ENCODE peak calls at places on chromosomes 2 and 18, in five cellular contexts. One of them, this sample, is unnamed.

GRCh38 chr2:55019547-55020258 is 30.5 kb downstream of the RTN4 start:
- DNase-seq in WERI-Rb-1: no peak
- DNase-seq in progenitor cell of endocrine pancreas: no peak
- DNase-seq in fibroblast of mammary gland: no peak
- DNase-seq in tibial artery: no peak
- DNase-seq in this sample: no peak

GRCh38 chr2:193608451-193608850 is 1413.7 kb upstream of the TMEFF2 start:
- DNase-seq in WERI-Rb-1: no peak
- DNase-seq in progenitor cell of endocrine pancreas: no peak
- DNase-seq in fibroblast of mammary gland: no peak
- DNase-seq in tibial artery: no peak
- DNase-seq in this sample: no peak

GRCh38 chr2:30294147-30294546 is 62.8 kb downstream of the LBH start:
- DNase-seq in WERI-Rb-1: no peak
- DNase-seq in progenitor cell of endocrine pancreas: no peak
- DNase-seq in fibroblast of mammary gland: no peak
- DNase-seq in tibial artery: no peak
- DNase-seq in this sample: no peak

GRCh38 chr2:46241344-46241743 is 55.9 kb upstream of the EPAS1 start:
- DNase-seq in WERI-Rb-1: no peak
- DNase-seq in progenitor cell of endocrine pancreas: no peak
- DNase-seq in fibroblast of mammary gland: peak
- DNase-seq in tibial artery: no peak
- DNase-seq in this sample: no peak

GRCh38 chr2:88100489-88100858 is 27.4 kb downstream of the FABP1 start:
- DNase-seq in WERI-Rb-1: no peak
- DNase-seq in progenitor cell of endocrine pancreas: no peak
- DNase-seq in fibroblast of mammary gland: no peak
- DNase-seq in tibial artery: no peak
- DNase-seq in this sample: no peak

GRCh38 chr18:75464356-75464755 is 36.9 kb upstream of the SMIM21 start:
- DNase-seq in WERI-Rb-1: no peak
- DNase-seq in progenitor cell of endocrine pancreas: no peak
- DNase-seq in fibroblast of mammary gland: no peak
- DNase-seq in tibial artery: no peak
- DNase-seq in this sample: no peak

GRCh38 chr2:21468609-21469008 is 344.8 kb downstream of the TDRD15 start:
- DNase-seq in WERI-Rb-1: no peak
- DNase-seq in progenitor cell of endocrine pancreas: no peak
- DNase-seq in fibroblast of mammary gland: no peak
- DNase-seq in tibial artery: no peak
- DNase-seq in this sample: no peak

GRCh38 chr2:128608911-128609880 is 290.5 kb upstream of the HS6ST1 start:
- DNase-seq in WERI-Rb-1: no peak
- DNase-seq in progenitor cell of endocrine pancreas: no peak
- DNase-seq in fibroblast of mammary gland: no peak
- DNase-seq in tibial artery: no peak
- DNase-seq in this sample: no peak

GRCh38 chr2:223835701-223836532 is 1.5 kb downstream of the AP1S3 start:
- DNase-seq in WERI-Rb-1: no peak
- DNase-seq in progenitor cell of endocrine pancreas: no peak
- DNase-seq in fibroblast of mammary gland: no peak
- DNase-seq in tibial artery: no peak
- DNase-seq in this sample: no peak

GRCh38 chr2:284896-285492 is 2.9 kb downstream of the ALKAL2 start:
- DNase-seq in WERI-Rb-1: no peak
- DNase-seq in progenitor cell of endocrine pancreas: no peak
- DNase-seq in fibroblast of mammary gland: no peak
- DNase-seq in tibial artery: no peak
- DNase-seq in this sample: no peak

GRCh38 chr18:14104906-14105748 is 27.1 kb downstream of the ZNF519 start:
- DNase-seq in WERI-Rb-1: no peak
- DNase-seq in progenitor cell of endocrine pancreas: no peak
- DNase-seq in fibroblast of mammary gland: no peak
- DNase-seq in tibial artery: no peak
- DNase-seq in this sample: no peak

GRCh38 chr2:143087033-143087432 is 42.2 kb upstream of the ARHGAP15 start:
- DNase-seq in WERI-Rb-1: no peak
- DNase-seq in progenitor cell of endocrine pancreas: no peak
- DNase-seq in fibroblast of mammary gland: peak
- DNase-seq in tibial artery: no peak
- DNase-seq in this sample: no peak

GRCh38 chr2:9230051-9230802 is 23.6 kb downstream of the ASAP2 start:
- DNase-seq in WERI-Rb-1: no peak
- DNase-seq in progenitor cell of endocrine pancreas: no peak
- DNase-seq in fibroblast of mammary gland: peak
- DNase-seq in tibial artery: no peak
- DNase-seq in this sample: no peak

GRCh38 chr2:128535928-128536327 is 217.3 kb upstream of the HS6ST1 start:
- DNase-seq in WERI-Rb-1: no peak
- DNase-seq in progenitor cell of endocrine pancreas: no peak
- DNase-seq in fibroblast of mammary gland: peak
- DNase-seq in tibial artery: no peak
- DNase-seq in this sample: no peak

GRCh38 chr18:37254256-37254880 is 311.2 kb downstream of the CELF4 start:
- DNase-seq in WERI-Rb-1: no peak
- DNase-seq in progenitor cell of endocrine pancreas: no peak
- DNase-seq in fibroblast of mammary gland: no peak
- DNase-seq in tibial artery: no peak
- DNase-seq in this sample: no peak

GRCh38 chr2:239826786-239827510 is 198.2 kb downstream of the NDUFA10 start:
- DNase-seq in WERI-Rb-1: no peak
- DNase-seq in progenitor cell of endocrine pancreas: peak
- DNase-seq in fibroblast of mammary gland: no peak
- DNase-seq in tibial artery: no peak
- DNase-seq in this sample: no peak

GRCh38 chr2:30472326-30472725 is 25.3 kb downstream of the LCLAT1 start:
- DNase-seq in WERI-Rb-1: no peak
- DNase-seq in progenitor cell of endocrine pancreas: no peak
- DNase-seq in fibroblast of mammary gland: no peak
- DNase-seq in tibial artery: no peak
- DNase-seq in this sample: no peak

GRCh38 chr2:76197842-76198448 is 487.2 kb upstream of the GCFC2 start:
- DNase-seq in WERI-Rb-1: peak
- DNase-seq in progenitor cell of endocrine pancreas: peak
- DNase-seq in fibroblast of mammary gland: peak
- DNase-seq in tibial artery: peak
- DNase-seq in this sample: peak

GRCh38 chr2:216792222-216793001 is 67.5 kb downstream of the TNP1 start:
- DNase-seq in WERI-Rb-1: peak
- DNase-seq in progenitor cell of endocrine pancreas: no peak
- DNase-seq in fibroblast of mammary gland: peak
- DNase-seq in tibial artery: peak
- DNase-seq in this sample: no peak

GRCh38 chr18:13726972-13727331 is 479 bp downstream of the RNMT start:
- DNase-seq in WERI-Rb-1: peak
- DNase-seq in progenitor cell of endocrine pancreas: peak
- DNase-seq in fibroblast of mammary gland: peak
- DNase-seq in tibial artery: peak
- DNase-seq in this sample: peak

GRCh38 chr2:84493494-84493893 is 22.8 kb upstream of the DNAH6 start:
- DNase-seq in WERI-Rb-1: no peak
- DNase-seq in progenitor cell of endocrine pancreas: no peak
- DNase-seq in fibroblast of mammary gland: peak
- DNase-seq in tibial artery: no peak
- DNase-seq in this sample: no peak

GRCh38 chr18:24725644-24726043 is 265.2 kb downstream of the HRH4 start:
- DNase-seq in WERI-Rb-1: no peak
- DNase-seq in progenitor cell of endocrine pancreas: no peak
- DNase-seq in fibroblast of mammary gland: no peak
- DNase-seq in tibial artery: no peak
- DNase-seq in this sample: no peak

GRCh38 chr18:24726727-24727539 is 266.5 kb downstream of the HRH4 start:
- DNase-seq in WERI-Rb-1: peak
- DNase-seq in progenitor cell of endocrine pancreas: peak
- DNase-seq in fibroblast of mammary gland: peak
- DNase-seq in tibial artery: peak
- DNase-seq in this sample: peak

GRCh38 chr18:24731158-24731557 is 270.7 kb downstream of the HRH4 start:
- DNase-seq in WERI-Rb-1: no peak
- DNase-seq in progenitor cell of endocrine pancreas: no peak
- DNase-seq in fibroblast of mammary gland: no peak
- DNase-seq in tibial artery: no peak
- DNase-seq in this sample: no peak

GRCh38 chr18:24731981-24732380 is 271.5 kb downstream of the HRH4 start:
- DNase-seq in WERI-Rb-1: no peak
- DNase-seq in progenitor cell of endocrine pancreas: no peak
- DNase-seq in fibroblast of mammary gland: peak
- DNase-seq in tibial artery: no peak
- DNase-seq in this sample: no peak

DNA sequence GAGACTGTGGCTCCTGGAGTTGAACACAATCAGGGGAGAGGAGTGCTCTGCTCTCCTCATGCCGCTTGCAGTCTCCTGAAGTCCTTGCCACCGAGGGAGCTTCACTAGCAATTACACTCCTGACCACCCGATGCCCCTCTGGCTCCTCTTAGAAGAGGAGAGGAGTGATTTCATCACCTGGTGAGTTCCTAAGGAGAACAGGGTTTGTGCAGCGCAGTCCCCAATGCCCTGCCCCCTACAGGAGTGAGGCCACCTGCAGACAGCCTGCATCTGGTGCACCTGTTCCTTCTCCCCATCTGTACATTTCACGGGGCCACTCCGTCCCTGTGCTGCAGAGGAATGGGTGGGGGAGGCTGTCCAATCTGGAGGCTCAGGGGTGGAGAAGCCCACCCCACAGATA is 267.2 kb downstream of the HRH4 start:
- DNase-seq in WERI-Rb-1: peak
- DNase-seq in progenitor cell of endocrine pancreas: no peak
- DNase-seq in fibroblast of mammary gland: no peak
- DNase-seq in tibial artery: no peak
- DNase-seq in this sample: no peak
- TF ChIP-seq CTCF in WERI-Rb-1: peak
- TF ChIP-seq CTCF in progenitor cell of endocrine pancreas: peak
- TF ChIP-seq CTCF in fibroblast of mammary gland: no peak
- TF ChIP-seq CTCF in tibial artery: no peak
- TF ChIP-seq CTCF in this sample: peak

GRCh38 chr2:149084924-149085795 is 46.7 kb downstream of the LYPD6B start:
- DNase-seq in WERI-Rb-1: no peak
- DNase-seq in progenitor cell of endocrine pancreas: no peak
- DNase-seq in fibroblast of mammary gland: no peak
- DNase-seq in tibial artery: no peak
- DNase-seq in this sample: no peak

GRCh38 chr2:149082781-149083180 is 44.3 kb downstream of the LYPD6B start:
- DNase-seq in WERI-Rb-1: no peak
- DNase-seq in progenitor cell of endocrine pancreas: no peak
- DNase-seq in fibroblast of mammary gland: no peak
- DNase-seq in tibial artery: no peak
- DNase-seq in this sample: peak

GRCh38 chr2:149090706-149091105 is 52.2 kb downstream of the LYPD6B start:
- DNase-seq in WERI-Rb-1: no peak
- DNase-seq in progenitor cell of endocrine pancreas: no peak
- DNase-seq in fibroblast of mammary gland: peak
- DNase-seq in tibial artery: no peak
- DNase-seq in this sample: no peak

GRCh38 chr2:149089068-149089467 is 50.6 kb downstream of the LYPD6B start:
- DNase-seq in WERI-Rb-1: no peak
- DNase-seq in progenitor cell of endocrine pancreas: no peak
- DNase-seq in fibroblast of mammary gland: no peak
- DNase-seq in tibial artery: no peak
- DNase-seq in this sample: no peak

DNA sequence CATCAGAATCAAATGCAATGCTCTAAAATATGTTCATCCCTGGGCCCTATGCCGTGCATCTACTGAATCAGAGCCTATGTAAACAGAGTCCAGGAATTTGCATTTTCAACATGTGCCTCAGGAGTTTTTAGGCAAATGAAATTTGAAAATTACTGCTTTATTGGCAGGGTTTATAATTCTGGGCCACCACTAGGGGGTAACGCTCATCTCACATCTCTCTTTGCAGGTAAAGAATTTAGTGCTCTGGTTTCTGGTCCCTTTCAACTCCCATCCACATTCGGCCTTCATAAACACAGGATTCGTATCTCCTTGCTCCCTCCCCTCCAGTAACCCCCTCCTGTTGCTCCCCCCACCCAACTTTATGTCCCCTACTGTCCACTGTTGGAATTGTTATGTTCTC is 49.3 kb downstream of the LYPD6B start:
- DNase-seq in WERI-Rb-1: no peak
- DNase-seq in progenitor cell of endocrine pancreas: no peak
- DNase-seq in fibroblast of mammary gland: no peak
- DNase-seq in tibial artery: no peak
- DNase-seq in this sample: no peak
- TF ChIP-seq CTCF in WERI-Rb-1: peak
- TF ChIP-seq CTCF in progenitor cell of endocrine pancreas: peak
- TF ChIP-seq CTCF in fibroblast of mammary gland: peak
- TF ChIP-seq CTCF in tibial artery: no peak
- TF ChIP-seq CTCF in this sample: peak

DNA sequence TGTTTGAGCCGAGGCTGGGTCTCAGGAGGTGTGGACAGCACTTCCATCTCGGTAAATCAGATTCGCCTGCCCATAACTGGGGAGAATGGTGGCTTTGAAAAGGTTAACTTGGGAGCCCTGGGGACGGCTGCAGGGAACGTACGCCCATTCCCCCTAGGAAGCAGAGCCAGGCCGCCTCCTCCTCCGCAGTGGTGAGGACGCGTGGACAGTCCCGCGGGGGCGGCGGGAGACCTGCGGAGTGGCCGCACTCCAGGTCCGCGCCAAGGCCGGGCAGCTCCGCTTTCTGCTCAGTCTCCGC is 845 bp upstream of the MYCN start:
- DNase-seq in WERI-Rb-1: no peak
- DNase-seq in progenitor cell of endocrine pancreas: no peak
- DNase-seq in fibroblast of mammary gland: no peak
- DNase-seq in tibial artery: no peak
- DNase-seq in this sample: peak
- TF ChIP-seq CTCF in WERI-Rb-1: peak
- TF ChIP-seq CTCF in progenitor cell of endocrine pancreas: no peak
- TF ChIP-seq CTCF in fibroblast of mammary gland: no peak
- TF ChIP-seq CTCF in tibial artery: no peak
- TF ChIP-seq CTCF in this sample: no peak

DNA sequence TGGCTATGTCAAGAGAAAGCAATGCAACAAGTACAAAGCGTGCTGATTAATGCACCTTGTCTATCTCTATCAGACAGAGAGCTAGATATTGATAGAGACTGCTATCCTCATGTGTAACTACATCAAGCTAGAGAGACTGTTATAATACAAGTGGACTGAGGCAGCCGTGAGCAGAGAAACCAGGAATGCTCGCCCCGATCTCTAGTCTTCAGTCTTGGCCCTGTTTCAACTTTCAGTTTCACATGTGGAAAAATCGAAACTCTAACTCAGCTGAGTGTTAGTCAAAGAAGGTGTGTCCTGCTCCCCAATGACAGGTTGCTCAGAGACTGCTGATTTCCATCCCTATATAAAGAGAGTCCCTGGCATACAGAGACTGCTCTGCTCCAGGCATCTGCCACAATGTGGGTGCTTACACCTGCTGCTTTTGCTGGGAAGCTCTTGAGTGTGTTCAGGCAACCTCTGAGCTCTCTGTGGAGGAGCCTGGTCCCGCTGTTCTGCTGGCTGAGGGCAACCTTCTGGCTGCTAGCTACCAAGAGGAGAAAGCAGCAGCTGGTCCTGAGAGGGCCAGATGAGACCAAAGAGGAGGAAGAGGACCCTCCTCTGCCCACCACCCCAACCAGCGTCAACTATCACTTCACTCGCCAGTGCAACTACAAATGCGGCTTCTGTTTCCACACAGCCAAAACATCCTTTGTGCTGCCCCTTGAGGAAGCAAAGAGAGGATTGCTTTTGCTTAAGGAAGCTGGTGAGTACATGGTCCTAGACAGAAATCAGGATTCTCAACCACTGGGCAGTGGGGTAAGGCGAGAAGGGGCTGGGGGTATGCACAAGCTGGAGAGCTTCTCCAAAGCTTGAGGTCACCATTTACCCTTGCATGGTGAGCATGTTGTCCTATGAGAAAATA is at the start of gene RSAD2:
- DNase-seq in WERI-Rb-1: no peak
- DNase-seq in progenitor cell of endocrine pancreas: no peak
- DNase-seq in fibroblast of mammary gland: peak
- DNase-seq in tibial artery: no peak
- DNase-seq in this sample: no peak
- TF ChIP-seq CTCF in WERI-Rb-1: no peak
- TF ChIP-seq CTCF in progenitor cell of endocrine pancreas: no peak
- TF ChIP-seq CTCF in fibroblast of mammary gland: no peak
- TF ChIP-seq CTCF in tibial artery: no peak
- TF ChIP-seq CTCF in this sample: no peak

This sample was measured in nephron progenitor cell.